ENCODE peak calls at places on chromosomes 3 and 15, in four cellular contexts. I, G, P and H are unnamed samples.

GRCh38 chr15:85886345-85886935 is 91.7 kb upstream of the KLHL25 start:
- DNase-seq in G (no peak), I (no peak), P (no peak), H (no peak)

GRCh38 chr15:59296181-59296617 is 76.5 kb downstream of the MYO1E start:
- DNase-seq in P (no peak), G (no peak), I (no peak), H (no peak)

GRCh38 chr3:128763967-128764366 is 38.0 kb downstream of the RAB7A start:
- DNase-seq in P (no peak), G (no peak), I (no peak), H (no peak)

GRCh38 chr3:79490165-79491028 is 277.4 kb downstream of the ROBO1 start:
- DNase-seq in P (no peak), I (no peak), G (no peak), H (no peak)

GRCh38 chr3:12708584-12709192 is 44.8 kb upstream of the RAF1 start:
- DNase-seq in I (no peak), P (no peak), G (no peak), H (no peak)

GRCh38 chr15:90295270-90295648 is 29.8 kb downstream of the NGRN start:
- DNase-seq in I (no peak), P (no peak), G (no peak), H (no peak)

GRCh38 chr3:177362646-177363045 is 165.4 kb upstream of the TBL1XR1 start:
- DNase-seq in I (no peak), G (no peak), P (no peak), H (no peak)

GRCh38 chr3:18378218-18378617 is 46.9 kb downstream of the SATB1 start:
- DNase-seq in P (no peak), G (peak; percentile 77), I (no peak), H (no peak)

GRCh38 chr15:32718822-32719716 is 1.3 kb downstream of the GREM1 start:
- DNase-seq in G (no peak), P (no peak), I (peak; percentile 22), H (no peak)

GRCh38 chr15:60744826-60745225 is 265.9 kb upstream of the ICE2 start:
- DNase-seq in P (no peak), G (no peak), I (no peak), H (no peak)

GRCh38 chr15:64122936-64123351 is 27.2 kb downstream of the SNX1 start:
- DNase-seq in I (no peak), G (no peak), P (no peak), H (no peak)

GRCh38 chr3:177286034-177286433 is 88.8 kb upstream of the TBL1XR1 start:
- DNase-seq in G (peak; percentile 78), P (no peak), I (no peak), H (no peak)

GRCh38 chr15:97783240-97783639 is 177.3 kb upstream of the ARRDC4 start:
- DNase-seq in G (no peak), I (no peak), P (no peak), H (no peak)

GRCh38 chr3:184003187-184003967 is 14.3 kb downstream of the ABCC5 start:
- DNase-seq in G (no peak), I (no peak), P (no peak), H (no peak)

GRCh38 chr15:36400936-36401585 is 178.4 kb upstream of the CDIN1 start:
- DNase-seq in I (no peak), P (no peak), G (no peak), H (no peak)

GRCh38 chr3:71416868-71417267 is 166.7 kb downstream of the FOXP1 start:
- DNase-seq in G (peak; percentile 51), I (no peak), P (no peak), H (peak; percentile 9)

GRCh38 chr3:186909078-186909853 is 21.1 kb upstream of the ST6GAL1 start:
- DNase-seq in P (peak; percentile 24), G (no peak), I (no peak), H (no peak)

GRCh38 chr3:144237351-144237750 is 265.7 kb downstream of the DIPK2A start:
- DNase-seq in P (no peak), G (no peak), I (no peak), H (no peak)

GRCh38 chr15:76146808-76147207 is 87.0 kb downstream of the TMEM266 start:
- DNase-seq in I (no peak), P (no peak), G (no peak), H (no peak)

GRCh38 chr3:188208751-188209433 is 54.9 kb downstream of the LPP start:
- DNase-seq in I (no peak), P (no peak), G (no peak), H (no peak)

GRCh38 chr15:39127151-39127815 is 453.6 kb upstream of the THBS1 start:
- DNase-seq in G (no peak), P (no peak), I (no peak), H (no peak)

GRCh38 chr3:155871746-155872158 is 1.3 kb downstream of the GMPS start:
- DNase-seq in P (no peak), G (peak; percentile 26), I (no peak), H (no peak)

GRCh38 chr15:43867096-43867495 is 40.3 kb downstream of the WDR76 start:
- DNase-seq in G (no peak), P (no peak), I (no peak), H (no peak)

GRCh38 chr3:63869929-63870328 is 6.3 kb downstream of the ATXN7 start:
- DNase-seq in P (no peak), I (no peak), G (no peak), H (no peak)

GRCh38 chr15:89937365-89938355 is 24.9 kb upstream of the ARPIN start:
- DNase-seq in I (no peak), G (no peak), P (no peak), H (no peak)

GRCh38 chr3:7630351-7630911 is 769.5 kb downstream of the GRM7 start:
- DNase-seq in I (no peak), G (no peak), P (no peak), H (no peak)

GRCh38 chr3:132135628-132136333 is 101.0 kb upstream of the CPNE4 start:
- DNase-seq in P (no peak), I (no peak), G (no peak), H (no peak)